ENCODE peak calls at places on chromosome 20, in five cellular contexts. One of them, this sample, is unnamed. For H3K9me3 and H3K4me1, the result is how much of the 10 kb centered on the place peaks cover.

GRCh38 chr20:45771182-45771759 is 20.4 kb downstream of the WFDC3 start:
- DNase-seq in fibroblast of lung: peak
- DNase-seq in tibial nerve: peak
- DNase-seq in CD8-positive, alpha-beta memory T cell: peak
- DNase-seq in lower lobe of right lung: peak
- DNase-seq in this sample: peak

GRCh38 chr20:17612287-17612974 is 42.6 kb downstream of the DSTN start:
- DNase-seq in fibroblast of lung: peak
- DNase-seq in tibial nerve: peak
- DNase-seq in CD8-positive, alpha-beta memory T cell: peak
- DNase-seq in lower lobe of right lung: peak
- DNase-seq in this sample: peak

GRCh38 chr20:13029687-13030510 is 21.1 kb downstream of the SPTLC3 start:
- DNase-seq in fibroblast of lung: peak
- DNase-seq in tibial nerve: peak
- DNase-seq in CD8-positive, alpha-beta memory T cell: no peak
- DNase-seq in lower lobe of right lung: no peak
- DNase-seq in this sample: peak

GRCh38 chr20:688809-689208 is 13.2 kb upstream of the SCRT2 start:
- DNase-seq in fibroblast of lung: no peak
- DNase-seq in tibial nerve: no peak
- DNase-seq in CD8-positive, alpha-beta memory T cell: no peak
- DNase-seq in lower lobe of right lung: no peak
- DNase-seq in this sample: no peak

GRCh38 chr20:7459123-7459522 is 481.1 kb downstream of the HAO1 start:
- DNase-seq in fibroblast of lung: peak
- DNase-seq in tibial nerve: no peak
- DNase-seq in CD8-positive, alpha-beta memory T cell: no peak
- DNase-seq in lower lobe of right lung: no peak
- DNase-seq in this sample: peak

GRCh38 chr20:10590950-10591349 is 82.8 kb downstream of the JAG1 start:
- DNase-seq in fibroblast of lung: no peak
- DNase-seq in tibial nerve: no peak
- DNase-seq in CD8-positive, alpha-beta memory T cell: no peak
- DNase-seq in lower lobe of right lung: no peak
- DNase-seq in this sample: no peak

GRCh38 chr20:57060407-57061057 is 205.9 kb downstream of the BMP7 start:
- DNase-seq in fibroblast of lung: no peak
- DNase-seq in tibial nerve: no peak
- DNase-seq in CD8-positive, alpha-beta memory T cell: no peak
- DNase-seq in lower lobe of right lung: no peak
- DNase-seq in this sample: no peak

GRCh38 chr20:40617594-40617993 is 71.4 kb downstream of the MAFB start:
- DNase-seq in fibroblast of lung: no peak
- DNase-seq in tibial nerve: no peak
- DNase-seq in CD8-positive, alpha-beta memory T cell: no peak
- DNase-seq in lower lobe of right lung: no peak
- DNase-seq in this sample: no peak

GRCh38 chr20:9119776-9120175 is 50.9 kb downstream of the PLCB4 start:
- DNase-seq in fibroblast of lung: no peak
- DNase-seq in tibial nerve: no peak
- DNase-seq in CD8-positive, alpha-beta memory T cell: no peak
- DNase-seq in lower lobe of right lung: no peak
- DNase-seq in this sample: no peak

GRCh38 chr20:1721687-1722512 is 64.3 kb upstream of the SIRPG start:
- DNase-seq in fibroblast of lung: no peak
- DNase-seq in tibial nerve: no peak
- DNase-seq in CD8-positive, alpha-beta memory T cell: no peak
- DNase-seq in lower lobe of right lung: no peak
- DNase-seq in this sample: no peak

GRCh38 chr20:31633339-31633914 is 4.3 kb upstream of the COX4I2 start:
- DNase-seq in fibroblast of lung: peak
- DNase-seq in tibial nerve: no peak
- DNase-seq in CD8-positive, alpha-beta memory T cell: no peak
- DNase-seq in lower lobe of right lung: peak
- DNase-seq in this sample: no peak

GRCh38 chr20:46890682-46891081 is 4.0 kb upstream of the EYA2 start:
- DNase-seq in fibroblast of lung: no peak
- DNase-seq in tibial nerve: no peak
- DNase-seq in CD8-positive, alpha-beta memory T cell: no peak
- DNase-seq in lower lobe of right lung: no peak
- DNase-seq in this sample: no peak

GRCh38 chr20:573414-574296 is 30.1 kb upstream of the CSNK2A1 start:
- DNase-seq in fibroblast of lung: no peak
- DNase-seq in tibial nerve: no peak
- DNase-seq in CD8-positive, alpha-beta memory T cell: no peak
- DNase-seq in lower lobe of right lung: no peak
- DNase-seq in this sample: no peak

GRCh38 chr20:38201356-38201755 is 36.3 kb upstream of the TGM2 start:
- DNase-seq in fibroblast of lung: peak
- DNase-seq in tibial nerve: no peak
- DNase-seq in CD8-positive, alpha-beta memory T cell: no peak
- DNase-seq in lower lobe of right lung: peak
- DNase-seq in this sample: peak

DNA sequence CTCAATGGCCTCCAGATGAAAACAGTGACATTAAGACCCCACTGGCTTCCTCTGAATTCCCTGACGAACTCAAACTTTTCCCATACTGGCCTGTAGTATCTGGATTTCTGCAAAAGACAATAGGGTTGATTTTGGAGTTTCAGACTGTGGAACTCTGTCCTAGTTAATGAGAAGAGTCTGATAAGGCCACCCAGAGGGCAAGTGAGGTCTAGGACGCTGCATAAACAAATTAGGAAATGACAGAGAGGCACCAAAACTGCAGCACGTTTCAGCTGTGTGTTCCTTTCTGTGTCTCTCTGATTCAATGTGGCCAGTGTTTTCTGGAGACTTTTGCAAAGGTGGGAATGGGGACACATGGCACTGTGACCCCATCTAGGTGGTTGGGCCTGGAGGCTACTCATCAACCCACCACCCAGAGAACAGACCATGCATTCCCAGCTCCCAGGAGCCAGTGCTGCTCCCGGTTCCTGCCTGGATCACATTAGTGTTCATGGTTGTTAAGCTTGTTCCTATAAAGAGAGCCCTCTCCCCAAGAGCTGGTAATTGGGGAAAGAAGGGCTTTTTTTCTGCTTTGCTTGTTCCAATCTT is 101.9 kb downstream of the PHACTR3 start:
- DNase-seq in fibroblast of lung: no peak
- DNase-seq in tibial nerve: no peak
- DNase-seq in CD8-positive, alpha-beta memory T cell: no peak
- DNase-seq in lower lobe of right lung: no peak
- DNase-seq in this sample: no peak
- H3K9me3 ChIP-seq in fibroblast of lung: under half
- H3K9me3 ChIP-seq in tibial nerve: under half
- H3K9me3 ChIP-seq in CD8-positive, alpha-beta memory T cell: under half
- H3K9me3 ChIP-seq in lower lobe of right lung: under half
- H3K9me3 ChIP-seq in this sample: under half

DNA sequence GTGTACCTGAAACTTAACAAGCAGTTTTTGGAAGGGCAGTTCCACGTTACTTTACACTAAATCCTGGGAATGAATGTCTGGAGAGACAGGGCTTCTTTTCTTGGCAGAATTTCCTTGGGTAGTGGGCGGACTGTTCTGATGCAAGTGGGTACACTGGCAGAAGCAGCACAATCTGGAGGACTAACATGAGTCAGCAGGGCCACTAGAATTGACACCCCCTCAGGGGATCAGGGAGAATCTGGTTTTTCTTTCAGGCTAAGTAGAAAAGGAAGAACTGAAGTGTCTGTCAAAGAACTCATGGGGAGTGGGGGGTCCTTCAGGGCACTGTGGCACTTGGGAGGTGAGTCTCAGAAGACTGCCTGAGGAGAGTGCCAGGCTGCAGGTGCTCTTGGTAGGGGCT is 34.6 kb downstream of the PANK2 start:
- DNase-seq in fibroblast of lung: peak
- DNase-seq in tibial nerve: no peak
- DNase-seq in CD8-positive, alpha-beta memory T cell: no peak
- DNase-seq in lower lobe of right lung: peak
- DNase-seq in this sample: peak
- H3K4me1 ChIP-seq in fibroblast of lung: under half
- H3K4me1 ChIP-seq in tibial nerve: under half
- H3K4me1 ChIP-seq in CD8-positive, alpha-beta memory T cell: under half
- H3K4me1 ChIP-seq in lower lobe of right lung: half or more
- H3K4me1 ChIP-seq in this sample: under half

GRCh38 chr20:59662856-59663512 is 58.6 kb downstream of the PHACTR3 start:
- DNase-seq in fibroblast of lung: no peak
- DNase-seq in tibial nerve: no peak
- DNase-seq in CD8-positive, alpha-beta memory T cell: no peak
- DNase-seq in lower lobe of right lung: no peak
- DNase-seq in this sample: no peak
- H3K9me3 ChIP-seq in fibroblast of lung: under half
- H3K9me3 ChIP-seq in tibial nerve: under half
- H3K9me3 ChIP-seq in CD8-positive, alpha-beta memory T cell: under half
- H3K9me3 ChIP-seq in lower lobe of right lung: under half
- H3K9me3 ChIP-seq in this sample: under half

GRCh38 chr20:62922451-62922921 is 3.8 kb downstream of the DIDO1 start:
- DNase-seq in fibroblast of lung: no peak
- DNase-seq in tibial nerve: no peak
- DNase-seq in CD8-positive, alpha-beta memory T cell: no peak
- DNase-seq in lower lobe of right lung: peak
- DNase-seq in this sample: no peak

GRCh38 chr20:62924567-62925419 is 1.5 kb downstream of the DIDO1 start:
- DNase-seq in fibroblast of lung: peak
- DNase-seq in tibial nerve: no peak
- DNase-seq in CD8-positive, alpha-beta memory T cell: no peak
- DNase-seq in lower lobe of right lung: peak
- DNase-seq in this sample: peak

GRCh38 chr20:62925420-62926228 is 681 bp downstream of the DIDO1 start:
- DNase-seq in fibroblast of lung: peak
- DNase-seq in tibial nerve: no peak
- DNase-seq in CD8-positive, alpha-beta memory T cell: peak
- DNase-seq in lower lobe of right lung: no peak
- DNase-seq in this sample: peak

GRCh38 chr20:62926229-62927127 is at the start of gene DIDO1:
- DNase-seq in fibroblast of lung: peak
- DNase-seq in tibial nerve: peak
- DNase-seq in CD8-positive, alpha-beta memory T cell: peak
- DNase-seq in lower lobe of right lung: peak
- DNase-seq in this sample: peak

DNA sequence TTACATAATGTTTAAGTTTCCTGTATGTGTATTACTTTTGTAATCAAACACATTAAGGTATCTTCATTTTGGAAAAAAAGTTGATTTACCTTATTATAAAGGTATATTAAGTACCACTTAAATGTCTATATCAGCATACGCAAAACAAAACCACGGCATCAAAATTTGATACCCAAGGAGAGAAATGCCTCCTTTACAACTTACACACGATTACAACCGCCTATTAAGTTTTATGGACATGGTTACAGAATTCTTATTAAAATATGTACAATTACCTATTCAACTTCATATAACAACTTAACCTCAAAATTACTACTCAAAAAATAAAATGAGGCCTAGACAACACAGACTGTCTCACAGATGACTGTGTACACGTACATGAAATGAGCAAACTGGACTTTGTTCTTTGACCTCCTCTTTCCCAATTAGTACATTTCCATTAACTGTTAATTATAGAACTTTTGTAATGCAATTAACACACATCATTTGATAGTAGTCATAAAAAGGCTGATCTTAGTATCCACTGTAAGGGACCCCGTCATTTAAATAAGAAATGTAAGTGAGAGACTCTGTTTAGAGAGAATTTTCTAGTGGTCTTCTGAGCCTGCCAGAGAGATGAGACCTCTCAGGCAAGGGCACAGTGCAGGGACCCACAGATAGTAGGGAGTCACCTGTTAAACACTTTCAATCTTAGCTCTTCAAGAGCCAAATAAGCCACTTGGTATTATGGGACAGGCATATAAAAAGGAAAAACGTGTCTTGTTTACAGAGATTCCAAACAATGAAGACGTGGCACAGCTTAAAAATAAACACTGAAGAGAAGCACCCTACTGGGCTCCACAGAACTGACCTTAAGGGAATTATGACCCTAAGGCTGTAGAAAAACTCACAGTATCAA is 2.4 kb downstream of the DIDO1 start:
- DNase-seq in fibroblast of lung: no peak
- DNase-seq in tibial nerve: no peak
- DNase-seq in CD8-positive, alpha-beta memory T cell: no peak
- DNase-seq in lower lobe of right lung: no peak
- DNase-seq in this sample: no peak
- H3K4me1 ChIP-seq in fibroblast of lung: under half
- H3K4me1 ChIP-seq in tibial nerve: under half
- H3K4me1 ChIP-seq in CD8-positive, alpha-beta memory T cell: half or more
- H3K4me1 ChIP-seq in lower lobe of right lung: half or more
- H3K4me1 ChIP-seq in this sample: under half

DNA sequence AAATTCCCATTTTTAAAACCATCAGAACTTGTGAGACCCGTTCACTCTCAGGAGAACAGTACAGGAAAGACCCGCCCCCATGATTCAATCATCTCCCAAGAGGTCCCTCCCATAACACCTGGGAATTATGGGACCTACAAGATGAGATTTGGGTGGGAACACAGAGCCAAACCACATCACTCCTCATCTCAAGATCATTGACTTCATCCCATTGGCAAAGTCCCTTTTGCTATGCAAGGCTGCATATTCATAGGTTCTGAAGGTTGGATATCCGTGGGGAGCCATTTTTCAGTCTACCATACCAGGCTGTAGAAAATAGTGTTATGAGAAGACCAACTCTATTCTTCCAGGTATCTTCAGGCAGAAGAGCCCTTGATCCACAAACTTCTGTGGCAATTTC is 219.1 kb downstream of the DOK5 start:
- DNase-seq in fibroblast of lung: no peak
- DNase-seq in tibial nerve: no peak
- DNase-seq in CD8-positive, alpha-beta memory T cell: no peak
- DNase-seq in lower lobe of right lung: no peak
- DNase-seq in this sample: no peak
- H3K9me3 ChIP-seq in fibroblast of lung: under half
- H3K9me3 ChIP-seq in tibial nerve: under half
- H3K9me3 ChIP-seq in CD8-positive, alpha-beta memory T cell: under half
- H3K9me3 ChIP-seq in lower lobe of right lung: under half
- H3K9me3 ChIP-seq in this sample: under half

GRCh38 chr20:48861444-48861843 is 33.6 kb upstream of the PREX1 start:
- DNase-seq in fibroblast of lung: no peak
- DNase-seq in tibial nerve: no peak
- DNase-seq in CD8-positive, alpha-beta memory T cell: no peak
- DNase-seq in lower lobe of right lung: no peak
- DNase-seq in this sample: no peak
- H3K4me1 ChIP-seq in fibroblast of lung: under half
- H3K4me1 ChIP-seq in tibial nerve: under half
- H3K4me1 ChIP-seq in CD8-positive, alpha-beta memory T cell: under half
- H3K4me1 ChIP-seq in lower lobe of right lung: under half
- H3K4me1 ChIP-seq in this sample: under half

GRCh38 chr20:51305316-51306052 is 237.0 kb downstream of the NFATC2 start:
- DNase-seq in fibroblast of lung: no peak
- DNase-seq in tibial nerve: no peak
- DNase-seq in CD8-positive, alpha-beta memory T cell: no peak
- DNase-seq in lower lobe of right lung: no peak
- DNase-seq in this sample: no peak
- H3K9me3 ChIP-seq in fibroblast of lung: under half
- H3K9me3 ChIP-seq in tibial nerve: under half
- H3K9me3 ChIP-seq in CD8-positive, alpha-beta memory T cell: under half
- H3K9me3 ChIP-seq in lower lobe of right lung: under half
- H3K9me3 ChIP-seq in this sample: under half